ENCODE peak calls at places on chromosomes 11 and 22, in eight cellular contexts. One of them, this sample, is unnamed.

GRCh38 chr11:124222407-124222806 is 18.5 kb upstream of the OR8G1 start:
- DNase-seq in endothelial cell: no peak
- DNase-seq in AG08396: no peak
- DNase-seq in EL: no peak
- DNase-seq in activated CD4-positive, alpha-beta T cell treated with anti-CD3 and anti-CD28 coated beads, Interleukin-2, amount 10 ng/mL, durations not matched to agents 7 days and 5 days: no peak
- DNase-seq in cardiac fibroblast: no peak
- DNase-seq in GM23248: no peak
- DNase-seq in C1 segment of cervical spinal cord: no peak
- DNase-seq in this sample: no peak

GRCh38 chr11:44310198-44310455 is 188 bp upstream of the ALX4 start:
- DNase-seq in activated CD4-positive, alpha-beta T cell treated with anti-CD3 and anti-CD28 coated beads, Interleukin-2, amount 10 ng/mL, durations not matched to agents 7 days and 5 days: no peak
- DNase-seq in endothelial cell: no peak
- DNase-seq in cardiac fibroblast: no peak
- DNase-seq in C1 segment of cervical spinal cord: no peak
- DNase-seq in EL: no peak
- DNase-seq in GM23248: no peak
- DNase-seq in AG08396: no peak
- DNase-seq in this sample: no peak

GRCh38 chr11:95132956-95133355 is 43.3 kb downstream of the ENDOD1 start:
- DNase-seq in GM23248: no peak
- DNase-seq in activated CD4-positive, alpha-beta T cell treated with anti-CD3 and anti-CD28 coated beads, Interleukin-2, amount 10 ng/mL, durations not matched to agents 7 days and 5 days: no peak
- DNase-seq in endothelial cell: no peak
- DNase-seq in C1 segment of cervical spinal cord: no peak
- DNase-seq in EL: no peak
- DNase-seq in AG08396: no peak
- DNase-seq in cardiac fibroblast: no peak
- DNase-seq in this sample: no peak

GRCh38 chr22:33438273-33438672 is 380.1 kb upstream of the SYN3 start:
- DNase-seq in EL: peak
- DNase-seq in cardiac fibroblast: peak
- DNase-seq in activated CD4-positive, alpha-beta T cell treated with anti-CD3 and anti-CD28 coated beads, Interleukin-2, amount 10 ng/mL, durations not matched to agents 7 days and 5 days: no peak
- DNase-seq in AG08396: peak
- DNase-seq in endothelial cell: no peak
- DNase-seq in C1 segment of cervical spinal cord: peak
- DNase-seq in GM23248: peak
- DNase-seq in this sample: peak

GRCh38 chr11:19595840-19596751 is 116.5 kb upstream of the NAV2 start:
- DNase-seq in cardiac fibroblast: peak
- DNase-seq in GM23248: peak
- DNase-seq in EL: peak
- DNase-seq in activated CD4-positive, alpha-beta T cell treated with anti-CD3 and anti-CD28 coated beads, Interleukin-2, amount 10 ng/mL, durations not matched to agents 7 days and 5 days: no peak
- DNase-seq in AG08396: peak
- DNase-seq in endothelial cell: no peak
- DNase-seq in C1 segment of cervical spinal cord: peak
- DNase-seq in this sample: peak

GRCh38 chr11:111531687-111532364 is 8.7 kb upstream of the LAYN start:
- DNase-seq in EL: peak
- DNase-seq in GM23248: peak
- DNase-seq in C1 segment of cervical spinal cord: no peak
- DNase-seq in endothelial cell: no peak
- DNase-seq in AG08396: peak
- DNase-seq in activated CD4-positive, alpha-beta T cell treated with anti-CD3 and anti-CD28 coated beads, Interleukin-2, amount 10 ng/mL, durations not matched to agents 7 days and 5 days: peak
- DNase-seq in cardiac fibroblast: peak
- DNase-seq in this sample: peak

GRCh38 chr11:59273008-59273841 is 60.5 kb upstream of the MPEG1 start:
- DNase-seq in endothelial cell: no peak
- DNase-seq in cardiac fibroblast: no peak
- DNase-seq in GM23248: no peak
- DNase-seq in AG08396: no peak
- DNase-seq in activated CD4-positive, alpha-beta T cell treated with anti-CD3 and anti-CD28 coated beads, Interleukin-2, amount 10 ng/mL, durations not matched to agents 7 days and 5 days: no peak
- DNase-seq in EL: no peak
- DNase-seq in C1 segment of cervical spinal cord: no peak
- DNase-seq in this sample: no peak

GRCh38 chr11:82494988-82495432 is 238.7 kb downstream of the FAM181B start:
- DNase-seq in EL: no peak
- DNase-seq in C1 segment of cervical spinal cord: no peak
- DNase-seq in AG08396: no peak
- DNase-seq in activated CD4-positive, alpha-beta T cell treated with anti-CD3 and anti-CD28 coated beads, Interleukin-2, amount 10 ng/mL, durations not matched to agents 7 days and 5 days: no peak
- DNase-seq in cardiac fibroblast: no peak
- DNase-seq in endothelial cell: no peak
- DNase-seq in GM23248: no peak
- DNase-seq in this sample: no peak

GRCh38 chr22:47030143-47030641 is 267.7 kb downstream of the TBC1D22A start:
- DNase-seq in endothelial cell: no peak
- DNase-seq in EL: no peak
- DNase-seq in activated CD4-positive, alpha-beta T cell treated with anti-CD3 and anti-CD28 coated beads, Interleukin-2, amount 10 ng/mL, durations not matched to agents 7 days and 5 days: no peak
- DNase-seq in cardiac fibroblast: no peak
- DNase-seq in C1 segment of cervical spinal cord: no peak
- DNase-seq in GM23248: peak
- DNase-seq in AG08396: no peak
- DNase-seq in this sample: peak

GRCh38 chr11:128627666-128628342 is 40.4 kb upstream of the ETS1 start:
- DNase-seq in GM23248: no peak
- DNase-seq in EL: no peak
- DNase-seq in C1 segment of cervical spinal cord: no peak
- DNase-seq in activated CD4-positive, alpha-beta T cell treated with anti-CD3 and anti-CD28 coated beads, Interleukin-2, amount 10 ng/mL, durations not matched to agents 7 days and 5 days: peak
- DNase-seq in AG08396: no peak
- DNase-seq in endothelial cell: no peak
- DNase-seq in cardiac fibroblast: no peak
- DNase-seq in this sample: no peak

GRCh38 chr11:125923012-125923579 is 18.8 kb downstream of the DDX25 start:
- DNase-seq in activated CD4-positive, alpha-beta T cell treated with anti-CD3 and anti-CD28 coated beads, Interleukin-2, amount 10 ng/mL, durations not matched to agents 7 days and 5 days: peak
- DNase-seq in AG08396: peak
- DNase-seq in EL: peak
- DNase-seq in C1 segment of cervical spinal cord: no peak
- DNase-seq in endothelial cell: peak
- DNase-seq in GM23248: peak
- DNase-seq in cardiac fibroblast: peak
- DNase-seq in this sample: peak

GRCh38 chr11:103487113-103487512 is 377.9 kb downstream of the DYNC2H1 start:
- DNase-seq in GM23248: no peak
- DNase-seq in activated CD4-positive, alpha-beta T cell treated with anti-CD3 and anti-CD28 coated beads, Interleukin-2, amount 10 ng/mL, durations not matched to agents 7 days and 5 days: no peak
- DNase-seq in AG08396: no peak
- DNase-seq in C1 segment of cervical spinal cord: no peak
- DNase-seq in EL: no peak
- DNase-seq in cardiac fibroblast: no peak
- DNase-seq in endothelial cell: no peak
- DNase-seq in this sample: no peak

GRCh38 chr11:126059238-126059761 is 3.4 kb downstream of the CDON start:
- DNase-seq in C1 segment of cervical spinal cord: no peak
- DNase-seq in activated CD4-positive, alpha-beta T cell treated with anti-CD3 and anti-CD28 coated beads, Interleukin-2, amount 10 ng/mL, durations not matched to agents 7 days and 5 days: no peak
- DNase-seq in AG08396: no peak
- DNase-seq in GM23248: no peak
- DNase-seq in cardiac fibroblast: peak
- DNase-seq in EL: no peak
- DNase-seq in endothelial cell: no peak
- DNase-seq in this sample: no peak

GRCh38 chr22:23138584-23139469 is 3.0 kb downstream of the RSPH14 start:
- DNase-seq in C1 segment of cervical spinal cord: no peak
- DNase-seq in activated CD4-positive, alpha-beta T cell treated with anti-CD3 and anti-CD28 coated beads, Interleukin-2, amount 10 ng/mL, durations not matched to agents 7 days and 5 days: no peak
- DNase-seq in endothelial cell: no peak
- DNase-seq in EL: no peak
- DNase-seq in cardiac fibroblast: no peak
- DNase-seq in GM23248: no peak
- DNase-seq in AG08396: no peak
- DNase-seq in this sample: no peak

GRCh38 chr11:79184285-79184684 is 256.5 kb downstream of the TENM4 start:
- DNase-seq in C1 segment of cervical spinal cord: no peak
- DNase-seq in endothelial cell: no peak
- DNase-seq in EL: no peak
- DNase-seq in activated CD4-positive, alpha-beta T cell treated with anti-CD3 and anti-CD28 coated beads, Interleukin-2, amount 10 ng/mL, durations not matched to agents 7 days and 5 days: no peak
- DNase-seq in GM23248: no peak
- DNase-seq in AG08396: no peak
- DNase-seq in cardiac fibroblast: no peak
- DNase-seq in this sample: no peak

GRCh38 chr22:44404341-44405020 is 91.7 kb upstream of the SHISAL1 start:
- DNase-seq in C1 segment of cervical spinal cord: no peak
- DNase-seq in cardiac fibroblast: no peak
- DNase-seq in EL: no peak
- DNase-seq in GM23248: no peak
- DNase-seq in endothelial cell: no peak
- DNase-seq in AG08396: no peak
- DNase-seq in activated CD4-positive, alpha-beta T cell treated with anti-CD3 and anti-CD28 coated beads, Interleukin-2, amount 10 ng/mL, durations not matched to agents 7 days and 5 days: no peak
- DNase-seq in this sample: no peak

GRCh38 chr11:122778148-122778547 is 60.2 kb upstream of the CRTAM start:
- DNase-seq in EL: peak
- DNase-seq in AG08396: no peak
- DNase-seq in GM23248: peak
- DNase-seq in activated CD4-positive, alpha-beta T cell treated with anti-CD3 and anti-CD28 coated beads, Interleukin-2, amount 10 ng/mL, durations not matched to agents 7 days and 5 days: no peak
- DNase-seq in cardiac fibroblast: no peak
- DNase-seq in endothelial cell: no peak
- DNase-seq in C1 segment of cervical spinal cord: no peak
- DNase-seq in this sample: peak

GRCh38 chr22:43484227-43484626 is 72.4 kb downstream of the MPPED1 start:
- DNase-seq in activated CD4-positive, alpha-beta T cell treated with anti-CD3 and anti-CD28 coated beads, Interleukin-2, amount 10 ng/mL, durations not matched to agents 7 days and 5 days: no peak
- DNase-seq in EL: no peak
- DNase-seq in GM23248: no peak
- DNase-seq in endothelial cell: no peak
- DNase-seq in AG08396: no peak
- DNase-seq in C1 segment of cervical spinal cord: no peak
- DNase-seq in cardiac fibroblast: no peak
- DNase-seq in this sample: no peak

GRCh38 chr11:47979378-47980092 is 824 bp upstream of the PTPRJ start:
- DNase-seq in GM23248: no peak
- DNase-seq in activated CD4-positive, alpha-beta T cell treated with anti-CD3 and anti-CD28 coated beads, Interleukin-2, amount 10 ng/mL, durations not matched to agents 7 days and 5 days: no peak
- DNase-seq in AG08396: peak
- DNase-seq in C1 segment of cervical spinal cord: no peak
- DNase-seq in endothelial cell: no peak
- DNase-seq in cardiac fibroblast: no peak
- DNase-seq in EL: no peak
- DNase-seq in this sample: no peak

GRCh38 chr11:9276571-9276970 is 11.4 kb upstream of the DENND5A start:
- DNase-seq in EL: no peak
- DNase-seq in endothelial cell: no peak
- DNase-seq in C1 segment of cervical spinal cord: no peak
- DNase-seq in activated CD4-positive, alpha-beta T cell treated with anti-CD3 and anti-CD28 coated beads, Interleukin-2, amount 10 ng/mL, durations not matched to agents 7 days and 5 days: no peak
- DNase-seq in AG08396: no peak
- DNase-seq in GM23248: no peak
- DNase-seq in cardiac fibroblast: no peak
- DNase-seq in this sample: no peak

GRCh38 chr11:65444314-65445051 is 21.9 kb downstream of the NEAT1 start:
- DNase-seq in cardiac fibroblast: peak
- DNase-seq in activated CD4-positive, alpha-beta T cell treated with anti-CD3 and anti-CD28 coated beads, Interleukin-2, amount 10 ng/mL, durations not matched to agents 7 days and 5 days: no peak
- DNase-seq in endothelial cell: no peak
- DNase-seq in AG08396: no peak
- DNase-seq in EL: peak
- DNase-seq in C1 segment of cervical spinal cord: no peak
- DNase-seq in GM23248: peak
- DNase-seq in this sample: no peak

GRCh38 chr11:47130541-47130940 is 46.1 kb downstream of the ARFGAP2 start:
- DNase-seq in EL: no peak
- DNase-seq in activated CD4-positive, alpha-beta T cell treated with anti-CD3 and anti-CD28 coated beads, Interleukin-2, amount 10 ng/mL, durations not matched to agents 7 days and 5 days: no peak
- DNase-seq in endothelial cell: no peak
- DNase-seq in GM23248: no peak
- DNase-seq in AG08396: no peak
- DNase-seq in C1 segment of cervical spinal cord: no peak
- DNase-seq in cardiac fibroblast: no peak
- DNase-seq in this sample: no peak

GRCh38 chr11:83641511-83641910 is 355.3 kb upstream of the CCDC90B start:
- DNase-seq in C1 segment of cervical spinal cord: no peak
- DNase-seq in AG08396: peak
- DNase-seq in cardiac fibroblast: peak
- DNase-seq in GM23248: peak
- DNase-seq in activated CD4-positive, alpha-beta T cell treated with anti-CD3 and anti-CD28 coated beads, Interleukin-2, amount 10 ng/mL, durations not matched to agents 7 days and 5 days: no peak
- DNase-seq in endothelial cell: no peak
- DNase-seq in EL: no peak
- DNase-seq in this sample: no peak

GRCh38 chr11:70243912-70244652 is 26.4 kb upstream of the PPFIA1 start:
- DNase-seq in GM23248: peak
- DNase-seq in cardiac fibroblast: peak
- DNase-seq in AG08396: peak
- DNase-seq in activated CD4-positive, alpha-beta T cell treated with anti-CD3 and anti-CD28 coated beads, Interleukin-2, amount 10 ng/mL, durations not matched to agents 7 days and 5 days: no peak
- DNase-seq in C1 segment of cervical spinal cord: no peak
- DNase-seq in endothelial cell: no peak
- DNase-seq in EL: peak
- DNase-seq in this sample: peak

GRCh38 chr11:16792426-16792825 is 54.0 kb downstream of the C11orf58 start:
- DNase-seq in C1 segment of cervical spinal cord: no peak
- DNase-seq in GM23248: peak
- DNase-seq in EL: no peak
- DNase-seq in endothelial cell: no peak
- DNase-seq in AG08396: no peak
- DNase-seq in activated CD4-positive, alpha-beta T cell treated with anti-CD3 and anti-CD28 coated beads, Interleukin-2, amount 10 ng/mL, durations not matched to agents 7 days and 5 days: no peak
- DNase-seq in cardiac fibroblast: peak
- DNase-seq in this sample: peak

GRCh38 chr11:122815900-122816299 is 22.4 kb upstream of the CRTAM start:
- DNase-seq in cardiac fibroblast: no peak
- DNase-seq in activated CD4-positive, alpha-beta T cell treated with anti-CD3 and anti-CD28 coated beads, Interleukin-2, amount 10 ng/mL, durations not matched to agents 7 days and 5 days: no peak
- DNase-seq in EL: no peak
- DNase-seq in endothelial cell: no peak
- DNase-seq in GM23248: no peak
- DNase-seq in C1 segment of cervical spinal cord: no peak
- DNase-seq in AG08396: no peak
- DNase-seq in this sample: no peak

GRCh38 chr22:46030241-46030880 is 53.4 kb upstream of the WNT7B start:
- DNase-seq in activated CD4-positive, alpha-beta T cell treated with anti-CD3 and anti-CD28 coated beads, Interleukin-2, amount 10 ng/mL, durations not matched to agents 7 days and 5 days: no peak
- DNase-seq in GM23248: no peak
- DNase-seq in AG08396: no peak
- DNase-seq in cardiac fibroblast: no peak
- DNase-seq in C1 segment of cervical spinal cord: no peak
- DNase-seq in endothelial cell: no peak
- DNase-seq in EL: no peak
- DNase-seq in this sample: no peak

GRCh38 chr11:19666951-19667350 is 45.7 kb upstream of the NAV2 start:
- DNase-seq in C1 segment of cervical spinal cord: no peak
- DNase-seq in EL: no peak
- DNase-seq in AG08396: no peak
- DNase-seq in activated CD4-positive, alpha-beta T cell treated with anti-CD3 and anti-CD28 coated beads, Interleukin-2, amount 10 ng/mL, durations not matched to agents 7 days and 5 days: no peak
- DNase-seq in cardiac fibroblast: no peak
- DNase-seq in GM23248: no peak
- DNase-seq in endothelial cell: no peak
- DNase-seq in this sample: no peak

GRCh38 chr11:128324051-128324481 is 263.3 kb downstream of the ETS1 start:
- DNase-seq in C1 segment of cervical spinal cord: no peak
- DNase-seq in endothelial cell: no peak
- DNase-seq in cardiac fibroblast: no peak
- DNase-seq in AG08396: no peak
- DNase-seq in EL: no peak
- DNase-seq in activated CD4-positive, alpha-beta T cell treated with anti-CD3 and anti-CD28 coated beads, Interleukin-2, amount 10 ng/mL, durations not matched to agents 7 days and 5 days: peak
- DNase-seq in GM23248: no peak
- DNase-seq in this sample: no peak

GRCh38 chr11:62577046-62577708 is 3.5 kb upstream of the EEF1G start:
- DNase-seq in activated CD4-positive, alpha-beta T cell treated with anti-CD3 and anti-CD28 coated beads, Interleukin-2, amount 10 ng/mL, durations not matched to agents 7 days and 5 days: no peak
- DNase-seq in cardiac fibroblast: peak
- DNase-seq in endothelial cell: peak
- DNase-seq in GM23248: no peak
- DNase-seq in EL: no peak
- DNase-seq in C1 segment of cervical spinal cord: no peak
- DNase-seq in AG08396: no peak
- DNase-seq in this sample: no peak

GRCh38 chr11:12769834-12770345 is 95.7 kb downstream of the TEAD1 start:
- DNase-seq in C1 segment of cervical spinal cord: no peak
- DNase-seq in GM23248: peak
- DNase-seq in endothelial cell: no peak
- DNase-seq in cardiac fibroblast: peak
- DNase-seq in AG08396: peak
- DNase-seq in EL: peak
- DNase-seq in activated CD4-positive, alpha-beta T cell treated with anti-CD3 and anti-CD28 coated beads, Interleukin-2, amount 10 ng/mL, durations not matched to agents 7 days and 5 days: no peak
- DNase-seq in this sample: peak

GRCh38 chr11:110376711-110377324 is 52.9 kb upstream of the FDX1 start:
- DNase-seq in endothelial cell: peak
- DNase-seq in AG08396: peak
- DNase-seq in GM23248: peak
- DNase-seq in cardiac fibroblast: peak
- DNase-seq in C1 segment of cervical spinal cord: peak
- DNase-seq in activated CD4-positive, alpha-beta T cell treated with anti-CD3 and anti-CD28 coated beads, Interleukin-2, amount 10 ng/mL, durations not matched to agents 7 days and 5 days: peak
- DNase-seq in EL: peak
- DNase-seq in this sample: peak

GRCh38 chr22:35264986-35265385 is 7.7 kb downstream of the HMGXB4 start:
- DNase-seq in activated CD4-positive, alpha-beta T cell treated with anti-CD3 and anti-CD28 coated beads, Interleukin-2, amount 10 ng/mL, durations not matched to agents 7 days and 5 days: no peak
- DNase-seq in cardiac fibroblast: no peak
- DNase-seq in GM23248: no peak
- DNase-seq in endothelial cell: no peak
- DNase-seq in C1 segment of cervical spinal cord: no peak
- DNase-seq in AG08396: no peak
- DNase-seq in EL: no peak
- DNase-seq in this sample: no peak

GRCh38 chr22:49052023-49052538 is 775.6 kb downstream of the BRD1 start:
- DNase-seq in endothelial cell: no peak
- DNase-seq in cardiac fibroblast: no peak
- DNase-seq in GM23248: no peak
- DNase-seq in activated CD4-positive, alpha-beta T cell treated with anti-CD3 and anti-CD28 coated beads, Interleukin-2, amount 10 ng/mL, durations not matched to agents 7 days and 5 days: peak
- DNase-seq in AG08396: no peak
- DNase-seq in C1 segment of cervical spinal cord: no peak
- DNase-seq in EL: no peak
- DNase-seq in this sample: peak

This sample was measured in astrocyte.